ENCODE peak calls at places on chromosomes 7 and 10, in eight cellular contexts. H, C, S, K, J, P, A and G are unnamed samples.

GRCh38 chr7:54538122-54538521 is 4.1 kb upstream of the VSTM2A start:
- ATAC-seq in H (no peak), C (no peak), S (no peak), K (no peak), J (no peak), P (no peak), A (no peak), G (no peak)

GRCh38 chr7:65463184-65463583 is 89.5 kb downstream of the ZNF92 start:
- ATAC-seq in H (no peak), C (no peak), S (peak), K (no peak), J (peak), P (no peak), A (no peak), G (no peak)

GRCh38 chr7:21338728-21339164 is 89.1 kb upstream of the SP4 start:
- ATAC-seq in H (no peak), C (no peak), S (no peak), K (no peak), J (peak), P (peak), A (peak), G (no peak)

GRCh38 chr7:38465946-38466345 is 165.2 kb downstream of the AMPH start:
- ATAC-seq in H (no peak), C (no peak), S (no peak), K (no peak), J (no peak), P (no peak), A (no peak), G (no peak)

GRCh38 chr7:2582006-2582735 is 23.4 kb downstream of the IQCE start:
- ATAC-seq in H (no peak), C (no peak), S (no peak), K (no peak), J (no peak), P (peak), A (no peak), G (no peak)

GRCh38 chr10:32377458-32378370 is 30.8 kb upstream of the EPC1 start:
- ATAC-seq in H (peak), C (no peak), S (peak), K (peak), J (peak), P (peak), A (peak), G (no peak)

GRCh38 chr10:110501142-110501937 is 3.6 kb downstream of the DUSP5 start:
- ATAC-seq in H (peak), C (peak), S (no peak), K (peak), J (no peak), P (peak), A (no peak), G (peak)

GRCh38 chr7:138584696-138585095 is 116.5 kb downstream of the SVOPL start:
- ATAC-seq in H (no peak), C (no peak), S (no peak), K (no peak), J (no peak), P (no peak), A (no peak), G (no peak)

GRCh38 chr7:732094-732541 is 5.0 kb upstream of the PRKAR1B start:
- ATAC-seq in H (peak), C (peak), S (no peak), K (peak), J (no peak), P (peak), A (no peak), G (peak)

GRCh38 chr10:63156236-63156635 is 23.1 kb downstream of the NRBF2 start:
- ATAC-seq in H (no peak), C (no peak), S (no peak), K (no peak), J (no peak), P (no peak), A (no peak), G (no peak)

GRCh38 chr7:114852275-114852674 is 69.6 kb upstream of the MDFIC start:
- ATAC-seq in H (no peak), C (no peak), S (no peak), K (no peak), J (no peak), P (no peak), A (no peak), G (no peak)

GRCh38 chr10:22489975-22490374 is 144.7 kb downstream of the SPAG6 start:
- ATAC-seq in H (no peak), C (no peak), S (no peak), K (no peak), J (no peak), P (no peak), A (no peak), G (no peak)

GRCh38 chr10:114715171-114715670 is 57.1 kb upstream of the ABLIM1 start:
- ATAC-seq in H (no peak), C (no peak), S (no peak), K (no peak), J (no peak), P (no peak), A (no peak), G (peak)

GRCh38 chr10:123278445-123278844 is 124.2 kb downstream of the BUB3 start:
- ATAC-seq in H (no peak), C (no peak), S (no peak), K (no peak), J (no peak), P (no peak), A (no peak), G (no peak)

GRCh38 chr10:74096777-74097176 is 53.9 kb downstream of the AP3M1 start:
- ATAC-seq in H (no peak), C (no peak), S (no peak), K (no peak), J (peak), P (no peak), A (no peak), G (no peak)

GRCh38 chr7:148925836-148926235 is 41.7 kb upstream of the EZH2 start:
- ATAC-seq in H (no peak), C (no peak), S (no peak), K (no peak), J (no peak), P (no peak), A (no peak), G (no peak)

GRCh38 chr10:110103921-110104461 is 96.2 kb downstream of the ADD3 start:
- ATAC-seq in H (no peak), C (peak), S (no peak), K (no peak), J (no peak), P (no peak), A (no peak), G (peak)

GRCh38 chr7:50757703-50758390 is 24.8 kb downstream of the GRB10 start:
- ATAC-seq in H (no peak), C (no peak), S (no peak), K (no peak), J (no peak), P (no peak), A (no peak), G (no peak)

GRCh38 chr10:45599646-45600045 is 72.9 kb downstream of the ZFAND4 start:
- ATAC-seq in H (no peak), C (no peak), S (no peak), K (no peak), J (no peak), P (no peak), A (no peak), G (no peak)

GRCh38 chr10:28385748-28386507 is 83.1 kb upstream of the MPP7 start:
- ATAC-seq in H (no peak), C (no peak), S (no peak), K (no peak), J (no peak), P (no peak), A (no peak), G (no peak)

GRCh38 chr7:34109936-34110626 is 204.7 kb downstream of the BMPER start:
- ATAC-seq in H (no peak), C (no peak), S (no peak), K (no peak), J (no peak), P (no peak), A (no peak), G (no peak)

GRCh38 chr10:80502621-80503583 is 34.8 kb upstream of the SH2D4B start:
- ATAC-seq in H (no peak), C (no peak), S (no peak), K (no peak), J (no peak), P (no peak), A (no peak), G (no peak)

GRCh38 chr7:128861957-128862570 is 592 bp upstream of the ATP6V1F start:
- ATAC-seq in H (no peak), C (no peak), S (no peak), K (no peak), J (no peak), P (no peak), A (no peak), G (no peak)

GRCh38 chr10:102335184-102335583 is 60.3 kb upstream of the NFKB2 start:
- ATAC-seq in H (peak), C (no peak), S (no peak), K (no peak), J (no peak), P (no peak), A (no peak), G (peak)

GRCh38 chr10:114181971-114182370 is 2.8 kb downstream of the TDRD1 start:
- ATAC-seq in H (peak), C (no peak), S (no peak), K (peak), J (no peak), P (peak), A (no peak), G (no peak)

GRCh38 chr10:62996925-62997324 is 136.2 kb upstream of the NRBF2 start:
- ATAC-seq in H (peak), C (no peak), S (no peak), K (peak), J (no peak), P (no peak), A (no peak), G (no peak)

GRCh38 chr10:110840923-110841428 is 30.8 kb upstream of the PDCD4 start:
- ATAC-seq in H (no peak), C (no peak), S (no peak), K (no peak), J (no peak), P (peak), A (no peak), G (no peak)

GRCh38 chr10:129877773-129878371 is 86.2 kb downstream of the EBF3 start:
- ATAC-seq in H (no peak), C (no peak), S (peak), K (no peak), J (no peak), P (peak), A (no peak), G (no peak)

GRCh38 chr7:67210567-67210966 is 213.9 kb downstream of the TYW1 start:
- ATAC-seq in H (no peak), C (no peak), S (no peak), K (no peak), J (no peak), P (no peak), A (no peak), G (no peak)

GRCh38 chr10:43061764-43062163 is 15.1 kb upstream of the RET start:
- ATAC-seq in H (no peak), C (no peak), S (no peak), K (no peak), J (no peak), P (no peak), A (no peak), G (no peak)

DNA sequence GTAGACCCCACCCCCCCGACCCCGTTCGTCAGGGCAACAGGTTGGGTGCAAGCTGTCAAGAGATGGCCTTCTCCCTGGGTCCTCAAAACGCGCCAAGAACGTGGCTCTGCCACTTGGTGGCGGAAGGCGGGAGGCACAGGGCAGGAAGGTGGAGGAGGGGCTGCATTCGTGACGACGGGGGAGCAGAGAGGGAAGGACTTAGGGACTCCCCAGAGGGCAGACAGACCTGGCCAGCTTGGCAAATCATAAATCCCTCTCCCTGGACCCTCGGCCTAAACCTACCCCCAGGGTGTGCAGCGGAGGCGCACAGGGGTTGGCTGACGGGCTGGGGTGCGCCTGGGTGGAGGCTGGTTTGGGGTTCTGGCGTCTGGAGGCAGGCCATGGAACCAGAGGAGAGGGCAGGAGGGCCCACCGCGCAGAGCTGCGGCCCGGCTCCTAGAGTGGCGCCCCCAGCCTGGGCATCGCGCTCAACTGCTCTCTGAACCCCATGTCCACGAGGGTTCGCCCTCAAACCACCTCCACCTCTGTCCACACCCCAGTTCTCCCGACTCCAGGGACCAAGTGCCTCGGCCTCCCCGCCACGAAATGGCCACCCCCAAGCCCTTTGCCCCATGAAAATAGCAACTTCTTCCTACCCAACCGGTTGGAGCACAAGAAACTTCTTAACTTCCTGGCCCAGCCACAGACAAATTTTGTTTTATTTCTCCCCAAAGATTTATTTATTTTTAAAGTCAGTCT is 10.8 kb upstream of the GATA3 start:
- ATAC-seq in H (peak), C (no peak), S (no peak), K (no peak), J (peak), P (no peak), A (peak), G (no peak)
- H3K4me3 ChIP-seq in H (no peak), C (no peak), S (no peak), K (no peak), J (no peak), P (no peak), A (no peak), G (no peak)

DNA sequence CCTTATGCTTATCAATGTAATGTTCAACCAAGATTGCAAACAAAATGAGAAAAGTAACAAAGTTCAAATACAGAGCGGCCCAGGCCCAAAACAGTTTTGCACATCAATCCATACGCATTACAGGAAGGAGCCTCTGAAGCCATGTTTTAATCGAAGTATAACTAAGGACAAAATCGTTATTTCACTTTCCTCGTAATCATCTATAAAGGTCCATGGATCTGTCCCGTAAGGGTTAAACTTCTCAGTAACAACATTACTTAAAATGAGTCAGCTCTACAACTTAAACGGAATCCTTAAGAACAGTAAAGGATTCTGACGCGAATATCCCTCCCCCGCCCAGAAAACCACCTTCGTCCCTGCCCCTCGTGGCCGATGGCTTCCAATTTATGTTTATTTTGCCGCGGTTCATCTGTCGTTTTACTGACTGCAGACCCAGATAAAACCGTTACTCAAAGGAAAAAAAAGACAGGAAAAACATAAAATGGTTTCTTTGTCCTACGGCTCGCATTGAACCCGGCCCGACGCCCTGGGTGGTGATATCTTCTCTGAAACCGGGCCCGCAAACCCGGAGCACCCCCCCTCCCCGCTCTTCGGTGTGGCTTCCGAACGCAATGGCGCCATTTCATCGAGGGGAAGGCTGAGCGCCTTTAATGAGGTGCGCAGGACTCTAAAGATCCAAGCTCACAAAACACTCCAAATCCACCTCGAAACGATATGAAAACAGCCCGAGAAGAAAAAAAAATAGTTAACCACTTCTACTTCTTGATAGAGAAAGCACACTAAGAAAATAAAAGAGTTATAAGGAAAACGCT is 1.0 kb downstream of the HNRNPA2B1 start:
- ATAC-seq in H (peak), C (peak), S (peak), K (peak), J (no peak), P (no peak), A (no peak), G (peak)
- H3K4me3 ChIP-seq in H (peak), C (peak), S (peak), K (peak), J (peak), P (peak), A (peak), G (peak)

DNA sequence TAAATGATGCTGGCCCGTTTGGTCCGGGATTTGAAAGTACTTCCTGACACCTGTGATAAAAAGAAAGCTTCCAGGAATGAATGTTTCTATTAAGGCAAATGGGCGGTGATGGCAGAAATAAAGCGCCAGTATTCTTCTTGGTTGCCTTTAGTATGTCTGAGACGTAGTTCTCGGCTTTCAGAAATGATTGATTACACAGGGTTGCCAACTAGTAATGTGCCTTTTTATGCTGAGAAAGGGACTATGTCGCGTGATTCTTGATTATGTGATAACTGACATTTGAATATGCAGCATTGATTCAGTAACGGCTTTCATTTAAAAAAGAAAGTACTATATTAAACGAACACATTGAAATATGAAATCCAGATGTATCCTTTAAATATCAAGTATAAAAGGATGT is 13.9 kb downstream of the ZRANB1 start:
- ATAC-seq in H (no peak), C (no peak), S (no peak), K (no peak), J (no peak), P (no peak), A (no peak), G (no peak)
- H3K4me3 ChIP-seq in H (no peak), C (no peak), S (no peak), K (no peak), J (no peak), P (no peak), A (no peak), G (no peak)

GRCh38 chr7:151012921-151013347 is 11.4 kb downstream of the ATG9B start:
- ATAC-seq in H (peak), C (peak), S (no peak), K (peak), J (no peak), P (no peak), A (no peak), G (no peak)
- H3K4me3 ChIP-seq in H (no peak), C (no peak), S (no peak), K (no peak), J (no peak), P (no peak), A (peak), G (peak)

GRCh38 chr10:117137911-117138642 is at the start of gene VAX1:
- ATAC-seq in H (peak), C (peak), S (no peak), K (no peak), J (no peak), P (no peak), A (no peak), G (no peak)

GRCh38 chr10:117138838-117139580 is 939 bp upstream of the VAX1 start:
- ATAC-seq in H (no peak), C (no peak), S (no peak), K (no peak), J (no peak), P (no peak), A (no peak), G (no peak)

GRCh38 chr10:117136391-117136975 is 1.6 kb downstream of the VAX1 start:
- ATAC-seq in H (no peak), C (no peak), S (no peak), K (no peak), J (no peak), P (no peak), A (no peak), G (no peak)

GRCh38 chr10:117135480-117136140 is 2.5 kb downstream of the VAX1 start:
- ATAC-seq in H (no peak), C (no peak), S (no peak), K (no peak), J (no peak), P (no peak), A (no peak), G (no peak)

GRCh38 chr10:117137031-117137910 is 799 bp downstream of the VAX1 start:
- ATAC-seq in H (peak), C (peak), S (no peak), K (peak), J (no peak), P (peak), A (no peak), G (no peak)
- H3K4me3 ChIP-seq in H (no peak), C (peak), S (no peak), K (peak), J (no peak), P (no peak), A (no peak), G (no peak)

GRCh38 chr10:5809541-5810154 is 3.6 kb downstream of the GDI2 start:
- ATAC-seq in H (no peak), C (no peak), S (no peak), K (no peak), J (no peak), P (no peak), A (no peak), G (no peak)
- H3K4me3 ChIP-seq in H (no peak), C (no peak), S (peak), K (no peak), J (peak), P (no peak), A (no peak), G (no peak)

GRCh38 chr10:60801538-60801937 is 23.3 kb downstream of the CDK1 start:
- ATAC-seq in H (no peak), C (no peak), S (no peak), K (no peak), J (no peak), P (no peak), A (no peak), G (no peak)
- H3K4me3 ChIP-seq in H (no peak), C (no peak), S (no peak), K (no peak), J (no peak), P (no peak), A (no peak), G (no peak)